ENCODE peak calls at places on chromosomes 12 and 14, in four cellular contexts. V is activated CD8-positive, alpha-beta T cell treated with anti-CD3 and anti-CD28 coated beads for 36 hours; P is fibroblast of villous mesenchyme; X is cardiac septum. F is an unnamed sample.

GRCh38 chr12:110266980-110267620 is 13.9 kb upstream of the ATP2A2 start:
- DNase-seq in X (no peak), P (peak; percentile 88), V (no peak), F (no peak)

GRCh38 chr12:132172619-132173018 is 28.4 kb downstream of the NOC4L start:
- DNase-seq in V (no peak), X (no peak), P (no peak), F (no peak)

GRCh38 chr12:95385246-95385645 is 88.7 kb upstream of the METAP2 start:
- DNase-seq in V (no peak), X (no peak), P (peak; percentile 24), F (no peak)

GRCh38 chr14:75294649-75295033 is 16.0 kb downstream of the FOS start:
- DNase-seq in X (no peak), P (no peak), V (no peak), F (no peak)

GRCh38 chr12:104521731-104522130 is 65.0 kb downstream of the CHST11 start:
- DNase-seq in P (no peak), X (no peak), V (no peak), F (no peak)

GRCh38 chr12:113222730-113223531 is 1.7 kb downstream of the TPCN1 start:
- DNase-seq in X (no peak), V (peak; percentile 14), P (peak; percentile 99), F (peak; percentile 82)

GRCh38 chr14:99565383-99565782 is 38.6 kb downstream of the CCDC85C start:
- DNase-seq in P (no peak), X (no peak), V (no peak), F (peak; percentile 81)

GRCh38 chr14:36520601-36521525 is 831 bp upstream of the NKX2-1 start:
- DNase-seq in V (no peak), P (no peak), X (no peak), F (peak; percentile 48)

GRCh38 chr12:87760943-87761342 is 268.3 kb downstream of the C12orf50 start:
- DNase-seq in V (no peak), P (no peak), X (no peak), F (no peak)

GRCh38 chr12:530308-530707 is 70.6 kb downstream of the B4GALNT3 start:
- DNase-seq in X (no peak), P (peak; percentile 48), V (no peak), F (no peak)

GRCh38 chr14:65255583-65256443 is 153.5 kb upstream of the MAX start:
- DNase-seq in V (peak; percentile 29), X (no peak), P (no peak), F (no peak)

GRCh38 chr14:104277416-104278213 is 139.2 kb downstream of the KIF26A start:
- DNase-seq in V (no peak), X (peak; percentile 54), P (no peak), F (peak; percentile 40)

GRCh38 chr14:60647081-60647836 is 2.0 kb downstream of the SIX1 start:
- DNase-seq in V (no peak), X (no peak), P (no peak), F (peak; percentile 82)

GRCh38 chr12:71594214-71594948 is 69.3 kb downstream of the ZFC3H1 start:
- DNase-seq in V (no peak), P (peak; percentile 4), X (no peak), F (no peak)

GRCh38 chr14:39581474-39581873 is 149.2 kb upstream of the FBXO33 start:
- DNase-seq in X (no peak), V (no peak), P (no peak), F (no peak)

GRCh38 chr12:44574586-44574985 is 301.5 kb downstream of the NELL2 start:
- DNase-seq in V (no peak), P (no peak), X (no peak), F (no peak)

GRCh38 chr14:100307215-100308111 is 1.2 kb upstream of the SLC25A29 start:
- DNase-seq in P (no peak), X (no peak), V (no peak), F (peak; percentile 60)

GRCh38 chr12:24172773-24173447 is 223.4 kb upstream of the SOX5 start:
- DNase-seq in X (no peak), P (no peak), V (no peak), F (no peak)

GRCh38 chr14:97283450-97284230 is 486.5 kb downstream of the VRK1 start:
- DNase-seq in V (no peak), P (no peak), X (no peak), F (no peak)

GRCh38 chr12:24864796-24865125 is 84.1 kb downstream of the BCAT1 start:
- DNase-seq in X (no peak), V (no peak), P (peak; percentile 44), F (no peak)

GRCh38 chr14:73467377-73467776 is 9.0 kb upstream of the NUMB start:
- DNase-seq in X (peak; percentile 89), P (peak; percentile 87), V (peak; percentile 89), F (no peak)

GRCh38 chr14:73369433-73369832 is 88.9 kb downstream of the NUMB start:
- DNase-seq in X (no peak), P (no peak), V (no peak), F (no peak)

GRCh38 chr12:1553987-1554982 is 40.1 kb downstream of the FBXL14 start:
- DNase-seq in X (no peak), P (no peak), V (peak; percentile 87), F (no peak)

GRCh38 chr14:68518910-68519686 is 273.8 kb downstream of the ZFP36L1 start:
- DNase-seq in P (peak; percentile 49), V (no peak), X (no peak), F (no peak)

GRCh38 chr12:130945793-130946492 is 7.8 kb upstream of the ADGRD1 start:
- DNase-seq in P (no peak), X (no peak), V (no peak), F (no peak)

GRCh38 chr14:105069887-105070759 is 4.9 kb upstream of the GPR132 start:
- DNase-seq in V (peak; percentile 83), X (no peak), P (no peak), F (peak; percentile 50)

GRCh38 chr14:32331227-32331597 is 2.1 kb downstream of the AKAP6 start:
- DNase-seq in P (no peak), X (no peak), V (no peak), F (no peak)

GRCh38 chr14:98684486-98684885 is 587.5 kb downstream of the BCL11B start:
- DNase-seq in X (no peak), V (no peak), P (no peak), F (no peak)

GRCh38 chr12:54595471-54595870 is 7.0 kb upstream of the PPP1R1A start:
- DNase-seq in V (no peak), X (no peak), P (no peak), F (no peak)

GRCh38 chr12:100827901-100828520 is 33.4 kb downstream of the ANO4 start:
- DNase-seq in V (no peak), P (peak; percentile 39), X (no peak), F (no peak)

GRCh38 chr12:25829192-25829591 is 129.3 kb upstream of the RASSF8 start:
- DNase-seq in P (peak; percentile 92), V (no peak), X (no peak), F (no peak)

GRCh38 chr12:114918535-114919233 is 234.7 kb upstream of the TBX3 start:
- DNase-seq in P (peak; percentile 86), X (no peak), V (no peak), F (no peak)

GRCh38 chr14:53953002-53953827 is 3.4 kb downstream of the BMP4 start:
- DNase-seq in P (peak; percentile 90), X (peak; percentile 89), V (peak; percentile 15), F (peak; percentile 90)

GRCh38 chr12:90460681-90461080 is 494.3 kb downstream of the CCER1 start:
- DNase-seq in X (no peak), V (no peak), P (no peak), F (no peak)

GRCh38 chr14:104370256-104370870 is 209.2 kb upstream of the C14orf180 start:
- DNase-seq in P (no peak), V (no peak), X (no peak), F (no peak)

GRCh38 chr12:47801170-47801903 is 18.4 kb downstream of the HDAC7 start:
- DNase-seq in X (no peak), V (no peak), P (no peak), F (no peak)

GRCh38 chr14:24417832-24418491 is 11.5 kb downstream of the CBLN3 start:
- DNase-seq in P (no peak), X (no peak), V (no peak), F (no peak)

GRCh38 chr12:92196368-92196767 is 50.7 kb upstream of the BTG1 start:
- DNase-seq in P (no peak), V (no peak), X (no peak), F (no peak)

GRCh38 chr14:75369506-75369905 is 58.3 kb upstream of the JDP2 start:
- DNase-seq in X (no peak), V (no peak), P (no peak), F (peak; percentile 22)